ENCODE peak calls at places on chromosome 2, in five cellular contexts. Y, V, G, R and B are unnamed samples.

GRCh38 chr2:8525582-8526402 is 156.1 kb upstream of the ID2 start:
- DNase-seq in G (no peak), Y (no peak), V (peak; percentile 79), R (peak; percentile 16), B (peak; percentile 87)

GRCh38 chr2:101796825-101797600 is 99.5 kb downstream of the MAP4K4 start:
- DNase-seq in R (no peak), Y (no peak), V (no peak), G (no peak), B (no peak)

GRCh38 chr2:16746329-16746728 is 80.7 kb upstream of the CYRIA start:
- DNase-seq in R (no peak), Y (no peak), G (no peak), V (no peak), B (no peak)

GRCh38 chr2:238558456-238559099 is 131.9 kb downstream of the ASB1 start:
- DNase-seq in Y (no peak), G (no peak), V (no peak), R (no peak), B (peak; percentile 26)

GRCh38 chr2:240328526-240328925 is 106.9 kb upstream of the GPC1 start:
- DNase-seq in Y (no peak), G (no peak), R (no peak), V (no peak), B (no peak)

GRCh38 chr2:149767516-149767974 is 180.0 kb upstream of the MMADHC start:
- DNase-seq in G (no peak), R (peak; percentile 72), V (no peak), Y (peak; percentile 80), B (no peak)

GRCh38 chr2:34143149-34143548 is 544.0 kb upstream of the FAM98A start:
- DNase-seq in G (no peak), R (no peak), Y (no peak), V (no peak), B (no peak)

GRCh38 chr2:173216055-173216454 is 138.6 kb upstream of the CDCA7 start:
- DNase-seq in Y (no peak), G (no peak), V (no peak), R (no peak), B (no peak)

GRCh38 chr2:239882335-239882734 is 142.8 kb downstream of the NDUFA10 start:
- DNase-seq in G (peak; percentile 39), R (no peak), Y (no peak), V (no peak), B (peak; percentile 69)

GRCh38 chr2:27902143-27902542 is 11.6 kb downstream of the BABAM2 start:
- DNase-seq in G (no peak), Y (no peak), V (no peak), R (no peak), B (no peak)

GRCh38 chr2:216696751-216697560 is 1.6 kb upstream of the IGFBP5 start:
- DNase-seq in V (no peak), R (peak; percentile 29), G (no peak), Y (peak; percentile 24), B (no peak)

GRCh38 chr2:152861349-152861942 is 143.0 kb downstream of the ARL6IP6 start:
- DNase-seq in G (no peak), Y (no peak), V (no peak), R (peak; percentile 31), B (peak; percentile 28)

GRCh38 chr2:108449410-108450200 is 599 bp downstream of the GCC2 start:
- DNase-seq in Y (peak; percentile 2), V (no peak), R (peak; percentile 25), G (peak; percentile 25), B (peak; percentile 45)

GRCh38 chr2:191051825-191052778 is 38.1 kb upstream of the STAT1 start:
- DNase-seq in Y (peak; percentile 66), V (no peak), G (no peak), R (peak; percentile 60), B (peak; percentile 40)

GRCh38 chr2:231613655-231614558 is 21.2 kb downstream of the TEX44 start:
- DNase-seq in G (peak; percentile 36), V (peak; percentile 98), R (peak; percentile 58), Y (peak; percentile 68), B (peak; percentile 94)
- TF ChIP-seq CTCF in G (no peak), V (no peak), R (no peak), Y (peak; percentile 74), B (peak; percentile 14)

DNA sequence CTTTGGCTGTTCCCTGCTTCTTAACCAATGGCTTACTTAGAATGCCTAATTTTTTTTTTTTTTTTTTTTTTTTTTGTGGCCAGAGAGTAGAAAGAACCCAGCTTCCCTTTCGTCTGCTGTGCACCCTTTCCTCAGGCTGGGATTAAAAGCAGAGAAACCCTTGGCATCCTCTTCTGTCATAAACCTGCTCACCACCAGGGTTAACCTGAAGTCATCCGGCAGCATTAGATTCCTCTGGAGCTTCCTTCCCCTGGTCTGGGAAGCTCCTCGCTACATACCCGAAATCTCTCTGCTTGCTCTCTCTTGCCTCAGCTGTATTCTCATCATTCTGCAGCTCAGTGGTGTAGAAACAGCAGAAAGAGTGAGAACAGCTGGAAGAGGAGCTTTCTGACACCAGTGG is 339.1 kb upstream of the MEIS1 start:
- DNase-seq in G (no peak), V (no peak), R (no peak), Y (no peak), B (no peak)
- TF ChIP-seq CTCF in G (no peak), V (no peak), R (no peak), Y (no peak), B (no peak)

GRCh38 chr2:88016948-88017779 is 817 bp upstream of the RNU2-63P start:
- DNase-seq in V (peak; percentile 81), Y (no peak), R (peak; percentile 45), G (no peak), B (peak; percentile 80)
- TF ChIP-seq CTCF in V (no peak), Y (no peak), R (no peak), G (no peak), B (no peak)

DNA sequence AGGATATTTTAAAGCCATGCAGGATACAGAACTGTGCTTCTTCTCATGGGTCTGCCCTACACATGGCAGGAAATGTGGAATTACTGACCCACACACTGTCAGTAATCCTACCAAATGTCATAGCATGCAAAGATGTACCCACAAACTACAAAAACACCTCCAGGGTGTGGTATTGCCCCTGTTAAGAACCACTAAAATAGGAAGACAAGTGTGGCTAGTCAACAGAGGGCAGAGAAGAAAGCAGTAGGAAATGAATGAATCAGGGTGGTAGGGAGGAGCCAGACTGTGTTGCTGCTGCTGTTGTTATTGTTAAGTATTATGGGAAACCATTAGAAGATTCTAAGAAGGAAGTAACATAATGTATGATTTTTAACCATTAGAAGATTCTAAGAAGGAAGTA is 556.7 kb upstream of the ACVR2A start:
- DNase-seq in R (no peak), Y (no peak), G (peak; percentile 3), V (no peak), B (no peak)
- TF ChIP-seq CTCF in R (no peak), Y (no peak), G (no peak), V (no peak), B (no peak)

GRCh38 chr2:3736112-3736511 is 32.7 kb downstream of the DCDC2C start:
- DNase-seq in V (no peak), Y (no peak), R (no peak), G (no peak), B (no peak)

GRCh38 chr2:3739313-3739712 is 35.9 kb downstream of the DCDC2C start:
- DNase-seq in Y (no peak), G (no peak), V (no peak), R (no peak), B (no peak)

GRCh38 chr2:3737128-3737527 is 33.8 kb downstream of the DCDC2C start:
- DNase-seq in R (no peak), G (no peak), Y (no peak), V (no peak), B (no peak)

GRCh38 chr2:3741372-3741771 is 38.0 kb downstream of the DCDC2C start:
- DNase-seq in Y (no peak), V (no peak), R (no peak), G (no peak), B (no peak)

GRCh38 chr2:3738454-3738853 is 35.1 kb downstream of the DCDC2C start:
- DNase-seq in R (peak; percentile 64), Y (no peak), V (no peak), G (no peak), B (peak; percentile 51)
- TF ChIP-seq CTCF in R (peak; percentile 64), Y (peak; percentile 10), V (no peak), G (no peak), B (no peak)

DNA sequence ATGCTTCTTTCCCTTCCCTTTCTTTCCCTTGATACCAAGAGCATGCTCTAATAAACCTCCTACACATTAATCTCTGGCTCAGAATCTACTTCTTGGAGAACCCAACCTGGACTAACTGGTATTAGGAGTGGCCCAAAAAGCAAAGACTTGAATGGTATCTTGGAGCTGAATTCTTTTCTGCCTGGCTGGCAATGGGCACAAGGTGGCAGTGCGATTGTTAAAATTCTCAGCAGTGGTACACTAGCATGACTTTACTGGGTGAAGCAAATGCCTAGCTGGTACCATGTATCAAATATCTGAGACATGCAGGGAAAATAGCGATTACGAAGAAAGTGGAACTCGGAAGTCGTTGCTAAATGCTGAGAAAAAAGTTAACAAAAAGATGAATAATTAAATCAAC is 376.1 kb downstream of the XIRP2 start:
- DNase-seq in G (no peak), R (no peak), V (no peak), Y (no peak), B (no peak)
- TF ChIP-seq CTCF in G (no peak), R (peak; percentile 67), V (peak; percentile 13), Y (peak; percentile 13), B (no peak)

GRCh38 chr2:182129188-182129707 is 143.6 kb downstream of the PPP1R1C start:
- DNase-seq in Y (no peak), R (no peak), G (no peak), V (no peak), B (no peak)

GRCh38 chr2:182133195-182133891 is 147.7 kb downstream of the PPP1R1C start:
- DNase-seq in Y (peak; percentile 63), V (no peak), R (peak; percentile 7), G (no peak), B (no peak)

GRCh38 chr2:182134201-182134600 is 148.5 kb downstream of the PPP1R1C start:
- DNase-seq in R (no peak), V (no peak), Y (no peak), G (no peak), B (no peak)

GRCh38 chr2:182132605-182133004 is 147.0 kb downstream of the PPP1R1C start:
- DNase-seq in V (no peak), R (no peak), Y (peak; percentile 39), G (no peak), B (no peak)
- TF ChIP-seq CTCF in V (no peak), R (peak; percentile 44), Y (peak; percentile 80), G (no peak), B (no peak)

DNA sequence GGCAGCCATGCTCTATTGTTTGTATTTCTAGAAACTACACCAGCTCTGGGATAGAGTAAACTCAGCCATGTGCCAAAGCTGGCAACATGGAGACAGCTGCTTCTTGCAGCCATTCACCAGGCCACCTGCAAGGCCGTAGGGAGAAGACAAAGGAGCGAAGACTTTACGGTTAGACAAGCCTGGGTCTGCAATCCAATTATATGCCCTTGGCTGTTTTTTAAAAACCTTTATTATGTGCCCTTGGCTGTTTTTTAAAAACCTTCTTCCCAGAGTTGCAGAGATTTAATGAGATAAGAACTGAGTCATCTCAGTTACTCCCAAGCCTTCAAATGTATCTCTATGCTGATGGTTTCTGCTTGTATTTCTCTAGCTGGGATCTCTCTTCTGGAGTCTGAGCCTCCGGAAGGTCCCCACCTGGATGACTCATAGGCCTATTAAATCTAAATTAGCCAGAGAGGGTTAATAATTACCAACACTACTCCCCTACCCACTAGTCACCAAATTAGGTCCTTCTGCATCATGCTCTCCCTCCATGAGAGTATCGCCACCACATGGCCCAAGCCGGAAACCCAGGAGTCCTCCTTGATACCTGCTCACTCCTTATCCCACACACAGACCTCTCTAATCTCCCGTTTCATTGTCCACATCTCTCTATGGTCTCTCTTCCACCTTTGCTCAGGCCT is 17.5 kb upstream of the DPP4 start:
- DNase-seq in R (no peak), G (no peak), V (no peak), Y (peak; percentile 69), B (no peak)
- TF ChIP-seq CTCF in R (peak; percentile 39), G (no peak), V (peak; percentile 34), Y (peak; percentile 62), B (peak; percentile 23)